ENCODE peak calls at places on chromosomes 12 and 14, in ten cellular contexts. J, T, N, M, U, Q, F, R, V and Y are unnamed samples.

GRCh38 chr14:69535230-69535848 is 39.3 kb downstream of the CCDC177 start:
- DNase-seq in J (peak; percentile 37), T (peak; percentile 42), N (no peak), M (no peak), U (peak; percentile 71), Q (no peak), F (peak; percentile 84), R (peak; percentile 25), V (no peak), Y (no peak)

GRCh38 chr14:21070610-21071224 is 613 bp downstream of the ARHGEF40 start:
- DNase-seq in J (no peak), T (no peak), N (peak; percentile 89), M (peak; percentile 74), U (peak; percentile 86), Q (no peak), F (peak; percentile 71), R (no peak), V (peak; percentile 48), Y (no peak)

GRCh38 chr12:53977596-53978464 is 3.1 kb upstream of the HOTAIR start:
- DNase-seq in J (no peak), T (no peak), N (no peak), M (no peak), U (no peak), Q (no peak), F (no peak), R (no peak), V (no peak), Y (no peak)

GRCh38 chr14:49019467-49020100 is 566.6 kb downstream of the RPS29 start:
- DNase-seq in J (no peak), T (no peak), N (no peak), M (no peak), U (no peak), Q (no peak), F (no peak), R (no peak), V (no peak), Y (no peak)

GRCh38 chr14:94115068-94115591 is 4.6 kb downstream of the IFI27 start:
- DNase-seq in J (peak; percentile 34), T (no peak), N (no peak), M (peak; percentile 56), U (no peak), Q (no peak), F (peak; percentile 64), R (no peak), V (no peak), Y (no peak)

GRCh38 chr12:132429932-132430643 is 59.9 kb upstream of the FBRSL1 start:
- DNase-seq in J (peak; percentile 63), T (peak; percentile 41), N (peak; percentile 95), M (no peak), U (peak; percentile 61), Q (no peak), F (no peak), R (peak; percentile 49), V (no peak), Y (no peak)

GRCh38 chr12:25504744-25505143 is 48.3 kb downstream of the LMNTD1 start:
- DNase-seq in J (no peak), T (no peak), N (no peak), M (no peak), U (no peak), Q (no peak), F (no peak), R (no peak), V (no peak), Y (no peak)

GRCh38 chr14:77051101-77051500 is 22.6 kb upstream of the IRF2BPL start:
- DNase-seq in J (peak; percentile 60), T (no peak), N (peak; percentile 89), M (no peak), U (no peak), Q (no peak), F (peak; percentile 64), R (no peak), V (peak; percentile 90), Y (no peak)

GRCh38 chr14:99735189-99736135 is 51.4 kb downstream of the CYP46A1 start:
- DNase-seq in J (no peak), T (no peak), N (peak; percentile 47), M (peak; percentile 39), U (no peak), Q (no peak), F (no peak), R (no peak), V (no peak), Y (no peak)

GRCh38 chr14:24143511-24143910 is 2.1 kb upstream of the EMC9 start:
- DNase-seq in J (no peak), T (no peak), N (peak; percentile 36), M (no peak), U (no peak), Q (no peak), F (no peak), R (no peak), V (no peak), Y (no peak)

GRCh38 chr12:105860556-105861207 is 278.1 kb downstream of the NUAK1 start:
- DNase-seq in J (no peak), T (no peak), N (no peak), M (no peak), U (no peak), Q (no peak), F (no peak), R (no peak), V (no peak), Y (no peak)

GRCh38 chr14:101709962-101710891 is 51.3 kb upstream of the PPP2R5C start:
- DNase-seq in J (peak; percentile 44), T (peak; percentile 24), N (no peak), M (peak; percentile 41), U (no peak), Q (no peak), F (no peak), R (peak; percentile 84), V (peak; percentile 10), Y (peak; percentile 70)

GRCh38 chr12:64733857-64734256 is 25.3 kb downstream of the GNS start:
- DNase-seq in J (no peak), T (peak; percentile 23), N (no peak), M (no peak), U (no peak), Q (no peak), F (no peak), R (no peak), V (no peak), Y (no peak)

GRCh38 chr12:64736771-64737170 is 22.4 kb downstream of the GNS start:
- DNase-seq in J (no peak), T (no peak), N (no peak), M (no peak), U (no peak), Q (no peak), F (no peak), R (no peak), V (no peak), Y (no peak)

GRCh38 chr12:64731683-64732082 is 27.5 kb downstream of the GNS start:
- DNase-seq in J (no peak), T (no peak), N (no peak), M (no peak), U (no peak), Q (no peak), F (no peak), R (no peak), V (no peak), Y (no peak)

GRCh38 chr12:64737539-64737938 is 21.7 kb downstream of the GNS start:
- DNase-seq in J (no peak), T (peak; percentile 15), N (no peak), M (no peak), U (no peak), Q (no peak), F (no peak), R (no peak), V (no peak), Y (no peak)

DNA sequence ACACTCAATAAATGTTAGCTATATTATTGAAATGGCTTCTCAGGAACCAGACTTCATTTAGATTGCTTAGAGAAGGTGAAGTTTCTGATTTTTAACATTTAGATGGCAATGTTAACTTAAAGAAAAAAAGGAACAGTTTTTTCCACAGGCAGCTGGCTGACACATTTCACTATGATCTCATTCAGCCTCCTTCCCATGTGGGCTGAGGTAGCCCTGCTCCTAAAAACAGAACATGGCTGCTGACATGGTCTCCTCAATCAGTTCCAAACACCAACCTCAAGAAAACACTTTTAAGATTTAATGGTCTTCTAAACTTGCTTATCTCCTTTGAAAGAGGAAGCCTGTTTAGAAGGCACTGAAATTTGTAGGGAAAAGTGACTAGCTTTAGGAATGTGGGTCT is 23.8 kb downstream of the GNS start:
- DNase-seq in J (no peak), T (no peak), N (no peak), M (no peak), U (no peak), Q (no peak), F (no peak), R (no peak), V (no peak), Y (no peak)
- TF ChIP-seq POLR2AphosphoS5 in J (no peak), T (no peak), N (no peak), M (no peak), U (no peak), Q (no peak), F (no peak), R (no peak), V (no peak), Y (no peak)

DNA sequence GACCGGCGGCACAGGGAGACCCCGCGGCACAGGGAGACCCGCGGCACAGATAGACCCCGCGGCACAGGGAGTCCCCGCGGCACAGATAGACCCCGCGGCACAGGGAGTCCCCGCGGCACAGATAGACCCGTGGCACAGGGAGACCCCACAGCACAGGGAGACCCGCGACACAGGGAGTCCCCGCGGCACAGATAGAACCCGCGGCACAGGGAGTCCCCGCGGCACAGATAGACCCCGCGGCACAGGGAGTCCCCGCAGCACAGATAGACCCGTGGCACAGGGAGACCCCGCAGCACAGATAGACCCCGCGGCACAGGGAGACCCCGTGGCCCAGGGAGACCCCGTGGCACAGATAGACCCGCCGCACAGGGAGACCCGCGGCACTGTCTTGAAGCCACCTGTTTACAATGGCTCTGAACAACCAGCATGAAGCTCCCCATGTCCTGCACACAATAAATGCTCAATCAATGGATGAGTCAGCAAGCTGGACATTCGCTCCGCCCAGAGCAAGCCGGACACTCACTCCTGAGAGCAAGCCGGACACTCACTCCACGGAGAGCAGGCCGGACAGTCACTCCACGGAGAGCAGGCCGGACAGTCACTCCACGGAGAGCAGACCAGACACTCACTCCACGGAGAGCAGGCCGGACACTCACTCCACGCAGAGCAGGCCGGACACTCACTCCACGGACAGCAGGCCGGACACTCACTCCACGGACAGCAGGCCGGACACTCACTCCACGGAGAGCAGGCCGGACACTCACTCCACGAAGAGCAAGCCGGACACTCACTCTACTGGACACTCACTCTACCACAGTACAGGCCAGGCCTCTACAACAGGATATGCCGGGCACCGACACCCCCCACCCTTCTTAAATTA is 121.9 kb downstream of the RFLNA start:
- DNase-seq in J (no peak), T (no peak), N (no peak), M (no peak), U (no peak), Q (no peak), F (no peak), R (no peak), V (no peak), Y (no peak)
- H3K4me1 ChIP-seq in J (peaks cover 39% of the 10 kb centered on the region), T (peaks cover 5% of the 10 kb centered on the region), N (peaks cover 29% of the 10 kb centered on the region), M (peaks cover 34% of the 10 kb centered on the region), U (no peaks in the 10 kb centered on the region), Q (no peaks in the 10 kb centered on the region), F (peaks cover 55% of the 10 kb centered on the region), R (peaks cover 39% of the 10 kb centered on the region), V (peaks cover 4% of the 10 kb centered on the region), Y (peaks cover 49% of the 10 kb centered on the region)

GRCh38 chr14:65228956-65229355 is 126.6 kb upstream of the MAX start:
- DNase-seq in J (no peak), T (no peak), N (peak; percentile 6), M (peak; percentile 2), U (no peak), Q (no peak), F (no peak), R (no peak), V (no peak), Y (no peak)
- H3K4me3 ChIP-seq in J (no peak overlapping the region), T (no peak overlapping the region), N (no peak overlapping the region), M (no peak overlapping the region), U (no peak overlapping the region), Q (no peak overlapping the region), F (no peak overlapping the region), R (no peak overlapping the region), V (no peak overlapping the region), Y (no peak overlapping the region)

GRCh38 chr14:67622675-67623074 is 3.0 kb downstream of the ARG2 start:
- DNase-seq in J (no peak), T (no peak), N (no peak), M (no peak), U (no peak), Q (no peak), F (no peak), R (peak; percentile 52), V (no peak), Y (no peak)
- TF ChIP-seq POLR2AphosphoS5 in J (no peak), T (no peak), N (no peak), M (no peak), U (no peak), Q (no peak), F (no peak), R (no peak), V (no peak), Y (no peak)